ENCODE peak calls at places on chromosomes 7 and 10, in six cellular contexts. J is aorta, O is iPS DF 6.9, D is MM.1S, I is heart left ventricle, K is A549. P is an unnamed sample.

GRCh38 chr10:103580422-103580821 is 86.9 kb downstream of the NEURL1 start:
- DNase-seq in J (no peak), O (no peak), D (no peak), I (peak), K (no peak), P (no peak)

GRCh38 chr7:90552521-90552920 is 43.6 kb upstream of the CDK14 start:
- DNase-seq in J (no peak), O (no peak), D (no peak), I (no peak), K (no peak), P (peak)

GRCh38 chr10:69451209-69451783 is at the start of gene TSPAN15:
- DNase-seq in J (peak), O (peak), D (peak), I (peak), K (peak), P (peak)

GRCh38 chr7:99562832-99563231 is 4.4 kb downstream of the ZNF655 start:
- DNase-seq in J (no peak), O (no peak), D (no peak), I (no peak), K (peak), P (peak)

GRCh38 chr10:97961979-97962378 is 68.4 kb downstream of the CRTAC1 start:
- DNase-seq in J (no peak), O (no peak), D (no peak), I (no peak), K (no peak), P (no peak)

GRCh38 chr10:133461027-133461426 is 7.3 kb downstream of the SCART1 start:
- DNase-seq in J (no peak), O (no peak), D (no peak), I (no peak), K (no peak), P (no peak)

GRCh38 chr7:151876899-151877777 is at the start of gene PRKAG2:
- DNase-seq in J (peak), O (no peak), D (peak), I (peak), K (peak), P (peak)

GRCh38 chr10:42367532-42368230 is 270.7 kb downstream of the ZNF33B start:
- DNase-seq in J (peak), O (peak), D (peak), I (peak), K (no peak), P (no peak)

GRCh38 chr10:118812393-118812740 is 57.6 kb upstream of the CACUL1 start:
- DNase-seq in J (no peak), O (no peak), D (no peak), I (no peak), K (no peak), P (peak)

GRCh38 chr10:72904806-72905205 is 11.3 kb downstream of the OIT3 start:
- DNase-seq in J (no peak), O (no peak), D (peak), I (no peak), K (no peak), P (no peak)

GRCh38 chr7:43637114-43637806 is 54.4 kb downstream of the STK17A start:
- DNase-seq in J (no peak), O (no peak), D (no peak), I (no peak), K (no peak), P (no peak)
- H3K27ac ChIP-seq in J (peak), O (no peak), D (no peak), I (no peak), K (no peak), P (no peak)

GRCh38 chr10:85741626-85742300 is 624.8 kb downstream of the GRID1 start:
- DNase-seq in J (no peak), O (no peak), D (peak), I (no peak), K (no peak), P (no peak)
- H3K4me3 ChIP-seq in J (no peak), O (no peak), D (peak), I (no peak), K (no peak), P (no peak)

DNA sequence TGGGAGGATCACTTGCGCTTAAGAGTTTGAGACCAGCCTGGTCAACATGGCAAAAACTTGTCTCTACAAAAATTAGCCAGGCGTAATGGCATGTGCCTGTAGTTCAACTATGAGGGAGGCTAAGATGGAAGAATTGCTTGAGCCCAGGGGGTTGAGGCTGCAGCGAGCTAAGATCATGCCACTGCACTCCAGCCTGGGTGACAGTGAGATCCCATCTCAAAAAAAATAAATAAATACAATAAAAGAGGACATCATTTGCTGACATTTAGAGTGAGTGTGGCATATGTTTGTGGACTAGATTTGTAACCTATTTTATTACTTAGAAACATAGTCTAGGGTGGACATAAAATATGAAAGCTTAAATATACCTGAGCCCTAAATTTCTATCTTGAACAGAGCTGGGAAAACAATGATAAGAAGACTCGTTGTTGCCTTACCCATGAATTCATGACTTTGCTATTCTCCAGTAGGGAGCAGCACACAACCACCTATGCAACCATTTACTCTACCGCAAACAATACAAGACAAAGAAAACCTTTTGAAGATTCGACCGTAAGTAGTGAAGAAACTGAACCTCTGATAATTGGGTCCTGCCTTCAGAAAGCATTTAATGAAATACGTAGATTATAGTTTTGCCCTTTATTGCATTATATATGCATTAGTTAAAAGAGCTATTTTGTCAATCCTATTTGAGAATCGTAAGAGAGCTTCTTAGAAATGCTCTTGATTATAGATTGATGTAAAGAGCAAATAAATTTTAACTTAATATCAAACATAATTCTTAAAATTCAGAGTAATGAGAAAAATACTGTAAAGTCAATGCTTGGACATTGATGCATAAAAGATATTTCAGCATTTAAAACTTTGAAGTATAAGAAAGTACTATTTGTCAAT is 83.5 kb downstream of the GNAT3 start:
- DNase-seq in J (no peak), O (peak), D (peak), I (no peak), K (peak), P (peak)
- H3K27ac ChIP-seq in J (no peak), O (no peak), D (no peak), I (no peak), K (no peak), P (no peak)

GRCh38 chr10:123890761-123891146 is 853 bp downstream of the CPXM2 start:
- DNase-seq in J (no peak), O (no peak), D (no peak), I (no peak), K (no peak), P (no peak)
- H3K4me3 ChIP-seq in J (peak), O (peak), D (no peak), I (peak), K (no peak), P (no peak)

DNA sequence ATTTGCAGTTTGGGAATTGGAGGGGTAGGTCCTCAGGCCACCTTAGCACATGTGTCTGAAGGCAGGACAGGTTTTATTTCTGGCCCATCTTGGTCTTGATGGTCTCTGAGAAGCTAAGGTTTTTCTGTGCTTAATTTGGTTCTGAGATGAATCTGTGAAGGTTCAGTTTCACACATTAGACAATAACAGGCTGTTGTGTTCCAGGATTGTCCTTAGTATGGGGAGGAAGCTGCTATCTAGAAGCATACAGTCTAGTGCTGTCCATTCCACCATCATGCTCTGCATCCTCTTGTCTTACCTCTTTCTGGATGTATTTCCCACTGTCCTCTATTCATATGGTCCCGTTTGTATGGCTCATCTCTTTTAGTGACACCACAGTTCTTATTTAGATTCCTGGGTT is 7.1 kb downstream of the UBE2D1 start:
- DNase-seq in J (no peak), O (no peak), D (no peak), I (no peak), K (no peak), P (no peak)
- H3K27ac ChIP-seq in J (no peak), O (no peak), D (no peak), I (peak), K (no peak), P (no peak)

GRCh38 chr10:29389493-29389892 is 100.6 kb downstream of the LYZL1 start:
- DNase-seq in J (no peak), O (no peak), D (no peak), I (no peak), K (no peak), P (no peak)

GRCh38 chr10:29389935-29390334 is 101.1 kb downstream of the LYZL1 start:
- DNase-seq in J (no peak), O (no peak), D (no peak), I (no peak), K (no peak), P (no peak)

GRCh38 chr10:29394321-29394932 is 105.6 kb downstream of the LYZL1 start:
- DNase-seq in J (no peak), O (no peak), D (no peak), I (no peak), K (no peak), P (peak)

GRCh38 chr10:29395409-29395808 is 106.5 kb downstream of the LYZL1 start:
- DNase-seq in J (no peak), O (no peak), D (no peak), I (no peak), K (no peak), P (no peak)

DNA sequence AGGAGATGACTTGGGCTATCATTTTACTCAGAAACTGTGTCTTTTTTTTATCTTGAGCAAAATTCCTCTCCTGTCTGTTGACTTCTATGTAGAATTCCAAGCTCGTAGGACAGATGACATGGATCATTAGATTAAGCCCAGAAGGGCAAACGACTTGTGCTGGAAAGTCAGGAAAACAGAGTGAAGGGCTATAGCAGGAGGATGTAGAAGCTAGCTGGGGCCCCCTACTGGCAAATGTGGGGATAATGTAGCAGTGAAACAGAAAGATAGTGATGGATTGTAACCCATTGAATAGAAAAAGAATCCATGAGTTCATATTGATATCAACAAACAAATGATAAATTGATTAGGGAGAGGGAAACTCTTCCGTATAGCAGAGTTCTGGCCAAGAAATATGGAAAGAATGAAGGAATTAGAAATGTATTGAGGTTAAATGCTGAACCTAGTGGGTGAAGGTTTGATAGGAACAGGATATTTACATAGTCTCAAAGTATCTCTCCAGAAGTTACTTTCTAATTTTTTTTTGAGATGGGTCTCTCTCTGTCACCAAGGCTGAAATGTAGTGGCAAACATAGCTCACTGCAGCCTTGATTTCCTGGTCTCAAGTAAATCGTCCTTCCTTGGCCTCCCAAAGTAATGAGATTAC is 103.6 kb downstream of the LYZL1 start:
- DNase-seq in J (no peak), O (peak), D (no peak), I (no peak), K (peak), P (peak)
- H3K4me3 ChIP-seq in J (no peak), O (no peak), D (no peak), I (no peak), K (no peak), P (no peak)